ENCODE peak calls at places on chromosome 21, in four cellular contexts. One of them, this sample, is unnamed.

GRCh38 chr21:37452222-37452621 is 85.6 kb downstream of the DYRK1A start:
- DNase-seq in AML-193: no peak
- DNase-seq in KG1: no peak
- DNase-seq in EH: peak
- DNase-seq in this sample: peak

GRCh38 chr21:41234574-41234973 is 66.6 kb downstream of the BACE2 start:
- DNase-seq in AML-193: no peak
- DNase-seq in KG1: no peak
- DNase-seq in EH: no peak
- DNase-seq in this sample: no peak

GRCh38 chr21:36703626-36704280 is 4.8 kb downstream of the SIM2 start:
- DNase-seq in AML-193: no peak
- DNase-seq in KG1: no peak
- DNase-seq in EH: no peak
- DNase-seq in this sample: no peak

GRCh38 chr21:34891610-34891943 is 157.5 kb downstream of the RUNX1 start:
- DNase-seq in AML-193: no peak
- DNase-seq in KG1: no peak
- DNase-seq in EH: no peak
- DNase-seq in this sample: no peak

GRCh38 chr21:41598561-41599511 is 90.9 kb upstream of the TMPRSS2 start:
- DNase-seq in AML-193: no peak
- DNase-seq in KG1: no peak
- DNase-seq in EH: no peak
- DNase-seq in this sample: no peak

GRCh38 chr21:17231771-17232170 is 281.1 kb upstream of the CXADR start:
- DNase-seq in AML-193: no peak
- DNase-seq in KG1: no peak
- DNase-seq in EH: no peak
- DNase-seq in this sample: no peak

GRCh38 chr21:36909901-36910561 is 56.4 kb downstream of the HLCS start:
- DNase-seq in AML-193: no peak
- DNase-seq in KG1: no peak
- DNase-seq in EH: peak
- DNase-seq in this sample: peak

GRCh38 chr21:37587635-37588177 is 221.1 kb downstream of the DYRK1A start:
- DNase-seq in AML-193: no peak
- DNase-seq in KG1: no peak
- DNase-seq in EH: no peak
- DNase-seq in this sample: no peak

GRCh38 chr21:39346671-39347327 is 2.1 kb downstream of the HMGN1 start:
- DNase-seq in AML-193: no peak
- DNase-seq in KG1: no peak
- DNase-seq in EH: no peak
- DNase-seq in this sample: no peak

GRCh38 chr21:14771587-14771986 is 225.5 kb upstream of the SAMSN1 start:
- DNase-seq in AML-193: peak
- DNase-seq in KG1: no peak
- DNase-seq in EH: no peak
- DNase-seq in this sample: no peak

GRCh38 chr21:33490991-33491372 is 534 bp downstream of the DNAJC28 start:
- DNase-seq in AML-193: no peak
- DNase-seq in KG1: no peak
- DNase-seq in EH: no peak
- DNase-seq in this sample: no peak